ENCODE peak calls at places on chromosomes 4 and X, in four cellular contexts. V, G, W and I are unnamed samples. For H3K36me3, the result is how much of the 10 kb centered on the place peaks cover.

GRCh38 chr4:173883821-173884220 is 353.8 kb upstream of the HAND2 start:
- DNase-seq in V (no peak), G (no peak), W (no peak), I (no peak)

GRCh38 chrX:119025900-119026299 is 46.9 kb upstream of the CT47C1 start:
- DNase-seq in V (no peak), G (no peak), W (no peak), I (no peak)

GRCh38 chrX:120457766-120458180 is 11.3 kb downstream of the LAMP2 start:
- DNase-seq in V (peak), G (no peak), W (no peak), I (no peak)

GRCh38 chr4:184102488-184102887 is 115.2 kb downstream of the ENPP6 start:
- DNase-seq in V (no peak), G (no peak), W (no peak), I (no peak)

GRCh38 chrX:53356186-53356585 is 66.3 kb downstream of the SMC1A start:
- DNase-seq in V (no peak), G (no peak), W (no peak), I (no peak)

GRCh38 chr4:128573781-128574508 is 235.6 kb upstream of the JADE1 start:
- DNase-seq in V (no peak), G (no peak), W (no peak), I (no peak)

GRCh38 chrX:130079824-130080406 is 30.4 kb downstream of the ELF4 start:
- DNase-seq in V (no peak), G (peak), W (peak), I (peak)

GRCh38 chr4:111937368-111937767 is 207.9 kb upstream of the FAM241A start:
- DNase-seq in V (no peak), G (no peak), W (no peak), I (no peak)

GRCh38 chrX:8201896-8202331 is 30.8 kb upstream of the VCX2 start:
- DNase-seq in V (no peak), G (no peak), W (no peak), I (no peak)

GRCh38 chr4:158036998-158037397 is 135.8 kb downstream of the GASK1B start:
- DNase-seq in V (no peak), G (no peak), W (no peak), I (no peak)

GRCh38 chr4:38160487-38161207 is 200.4 kb downstream of the PTTG2 start:
- DNase-seq in V (peak), G (peak), W (peak), I (no peak)

GRCh38 chr4:102525099-102525498 is 23.9 kb downstream of the NFKB1 start:
- DNase-seq in V (no peak), G (no peak), W (no peak), I (no peak)

GRCh38 chrX:9816094-9816700 is 30.0 kb downstream of the SHROOM2 start:
- DNase-seq in V (no peak), G (no peak), W (no peak), I (no peak)

GRCh38 chr4:81290818-81291217 is 75.8 kb upstream of the PRKG2 start:
- DNase-seq in V (no peak), G (no peak), W (no peak), I (no peak)

GRCh38 chr4:120018786-120019185 is 47.9 kb downstream of the MAD2L1 start:
- DNase-seq in V (no peak), G (no peak), W (no peak), I (no peak)

GRCh38 chrX:14819766-14820165 is 53.1 kb downstream of the FANCB start:
- DNase-seq in V (no peak), G (no peak), W (no peak), I (no peak)

GRCh38 chrX:154469114-154469513 is 10.0 kb downstream of the LAGE3 start:
- DNase-seq in V (no peak), G (no peak), W (no peak), I (no peak)

GRCh38 chr4:85165808-85166207 is 199.3 kb upstream of the WDFY3 start:
- DNase-seq in V (no peak), G (peak), W (no peak), I (no peak)

GRCh38 chr4:27176400-27176799 is 315.8 kb downstream of the STIM2 start:
- DNase-seq in V (no peak), G (peak), W (no peak), I (no peak)

GRCh38 chr4:182695842-182696241 is 221.3 kb downstream of the DCTD start:
- DNase-seq in V (no peak), G (no peak), W (no peak), I (no peak)

GRCh38 chrX:17595456-17596035 is 141.7 kb upstream of the SCML1 start:
- DNase-seq in V (no peak), G (no peak), W (no peak), I (no peak)

GRCh38 chrX:122094611-122095010 is 1047.2 kb downstream of the GLUD2 start:
- DNase-seq in V (no peak), G (no peak), W (no peak), I (no peak)

GRCh38 chrX:77731821-77732419 is 54.1 kb downstream of the ATRX start:
- DNase-seq in V (no peak), G (no peak), W (no peak), I (no peak)

GRCh38 chrX:110034036-110034435 is 31.1 kb downstream of the TMEM164 start:
- DNase-seq in V (no peak), G (no peak), W (no peak), I (no peak)

GRCh38 chrX:17567821-17568220 is 169.5 kb upstream of the SCML1 start:
- DNase-seq in V (no peak), G (no peak), W (no peak), I (no peak)

GRCh38 chrX:150759568-150760416 is 66.6 kb downstream of the MTMR1 start:
- DNase-seq in V (no peak), G (no peak), W (no peak), I (no peak)

GRCh38 chrX:16868920-16869319 is 1.2 kb downstream of the RBBP7 start:
- DNase-seq in V (no peak), G (no peak), W (no peak), I (no peak)

GRCh38 chr4:89197920-89198319 is 86.6 kb downstream of the TIGD2 start:
- DNase-seq in V (no peak), G (no peak), W (no peak), I (no peak)

GRCh38 chrX:114717921-114718320 is 134.0 kb downstream of the HTR2C start:
- DNase-seq in V (no peak), G (no peak), W (no peak), I (no peak)

GRCh38 chrX:386239-386767 is 404 bp downstream of the PPP2R3B start:
- DNase-seq in V (no peak), G (no peak), W (no peak), I (no peak)

GRCh38 chr4:36763814-36764213 is 480.7 kb upstream of the NWD2 start:
- DNase-seq in V (no peak), G (no peak), W (no peak), I (no peak)
- H3K36me3 ChIP-seq in V (under half), G (under half), W (under half), I (under half)

GRCh38 chrX:49071877-49072711 is 1.7 kb downstream of the PRAF2 start:
- DNase-seq in V (no peak), G (peak), W (peak), I (peak)
- H3K4me3 ChIP-seq in V (no peak), G (peak), W (peak), I (peak)

GRCh38 chr4:11908205-11908604 is 479.5 kb upstream of the HS3ST1 start:
- DNase-seq in V (no peak), G (no peak), W (no peak), I (no peak)
- TF ChIP-seq POLR2AphosphoS5 in V (no peak), G (no peak), W (no peak), I (no peak)

DNA sequence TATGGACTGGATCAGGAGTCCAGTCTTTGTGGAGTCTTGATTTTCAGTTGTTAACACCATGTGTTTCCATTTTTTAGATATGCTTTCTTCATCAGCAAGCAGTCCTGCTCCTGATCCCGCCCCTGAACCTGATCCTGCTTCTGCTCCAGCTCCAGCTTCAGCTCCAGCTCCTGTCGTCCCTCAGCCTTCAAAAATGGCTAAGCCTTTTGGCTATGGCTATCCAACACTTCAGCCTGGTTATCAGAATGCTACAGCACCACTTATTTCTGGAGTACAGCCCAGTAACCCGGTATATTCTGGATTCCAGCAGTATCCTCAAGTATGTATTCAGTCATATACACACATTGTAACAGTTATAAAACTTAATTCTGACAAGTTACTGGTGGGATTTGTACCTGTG is 60.9 kb downstream of the SEC24B start:
- DNase-seq in V (no peak), G (no peak), W (no peak), I (no peak)
- H3K36me3 ChIP-seq in V (under half), G (under half), W (under half), I (under half)

GRCh38 chr4:8201341-8201781 is 2.3 kb downstream of the SH3TC1 start:
- DNase-seq in V (peak), G (peak), W (no peak), I (no peak)
- H3K4me3 ChIP-seq in V (peak), G (peak), W (no peak), I (peak)

DNA sequence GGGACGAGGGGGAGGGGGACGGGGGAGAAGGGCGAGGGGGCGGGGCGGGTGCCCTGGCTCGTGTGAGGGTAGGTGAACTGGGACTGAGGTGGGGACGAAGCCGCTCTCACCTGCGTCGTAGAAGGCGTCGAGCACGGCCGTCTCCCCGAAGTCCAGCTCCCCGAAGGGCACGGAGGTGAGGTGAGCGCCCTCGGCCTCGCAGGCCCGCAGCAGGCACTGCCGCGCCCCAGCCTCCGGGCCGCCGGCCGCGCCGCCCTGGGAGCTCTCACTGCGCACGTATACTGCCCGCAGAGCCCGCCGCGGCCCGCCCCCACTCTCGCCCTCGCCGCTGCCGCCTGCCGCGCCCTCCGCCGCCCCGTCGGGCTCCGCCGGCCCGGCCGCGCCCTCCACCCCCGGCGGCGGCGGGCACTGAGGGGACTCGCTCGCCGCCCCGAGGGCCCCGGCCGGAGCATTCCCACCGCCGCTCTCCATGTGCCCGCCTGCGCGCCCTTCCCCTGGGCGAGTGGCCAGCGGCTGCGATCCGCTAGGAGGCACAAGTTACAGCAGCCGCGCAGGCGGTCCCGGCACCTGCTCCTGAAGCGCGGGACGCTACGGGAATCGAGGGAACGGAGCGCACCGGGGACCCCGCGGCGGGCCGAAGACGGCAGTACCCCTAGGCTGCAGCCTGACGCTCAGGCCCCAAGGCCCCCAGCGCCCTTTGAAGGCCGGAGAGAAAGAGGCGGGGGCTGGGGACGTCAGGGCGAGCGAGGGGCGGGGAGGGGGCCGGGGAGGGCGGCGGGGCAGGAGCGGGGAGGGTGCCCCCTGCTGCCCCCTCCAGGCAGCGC is at the start of gene MAP3K15:
- DNase-seq in V (no peak), G (peak), W (no peak), I (no peak)
- TF ChIP-seq POLR2AphosphoS5 in V (no peak), G (no peak), W (no peak), I (no peak)

GRCh38 chrX:74277846-74278245 is 26.1 kb upstream of the ZCCHC13 start:
- DNase-seq in V (no peak), G (no peak), W (no peak), I (no peak)

GRCh38 chrX:74272230-74272629 is 31.8 kb upstream of the ZCCHC13 start:
- DNase-seq in V (no peak), G (no peak), W (no peak), I (no peak)

GRCh38 chrX:74280759-74281158 is 23.2 kb upstream of the ZCCHC13 start:
- DNase-seq in V (no peak), G (no peak), W (no peak), I (no peak)

DNA sequence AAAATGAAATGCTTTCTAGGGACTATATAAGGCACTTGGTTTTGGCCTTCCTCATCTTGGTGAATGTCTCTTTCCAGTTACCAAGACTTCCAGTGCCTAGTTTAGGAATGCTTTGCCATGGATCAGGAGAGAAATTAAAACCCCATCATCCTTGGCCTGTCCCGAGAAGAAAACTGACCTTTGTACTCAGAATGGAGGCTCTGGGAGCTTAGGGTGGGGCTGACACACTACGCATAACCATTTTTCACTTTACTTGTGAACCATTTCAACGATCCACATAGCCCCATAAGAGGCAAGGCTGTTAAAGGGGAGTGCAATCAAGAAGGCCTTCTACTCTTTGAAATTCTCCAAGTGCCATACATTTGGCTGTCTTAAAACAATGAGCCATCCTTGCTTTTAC is 26.7 kb upstream of the ZCCHC13 start:
- DNase-seq in V (no peak), G (no peak), W (no peak), I (no peak)
- H3K36me3 ChIP-seq in V (under half), G (under half), W (under half), I (under half)

GRCh38 chr4:2362286-2363055 is 56.0 kb downstream of the ZFYVE28 start:
- DNase-seq in V (no peak), G (no peak), W (peak), I (peak)

GRCh38 chr4:2363056-2363719 is 55.3 kb downstream of the ZFYVE28 start:
- DNase-seq in V (no peak), G (no peak), W (peak), I (no peak)

GRCh38 chr4:2364654-2365053 is 53.8 kb downstream of the ZFYVE28 start:
- DNase-seq in V (no peak), G (peak), W (peak), I (peak)

GRCh38 chr4:2365054-2365912 is 53.2 kb downstream of the ZFYVE28 start:
- DNase-seq in V (no peak), G (no peak), W (peak), I (peak)

DNA sequence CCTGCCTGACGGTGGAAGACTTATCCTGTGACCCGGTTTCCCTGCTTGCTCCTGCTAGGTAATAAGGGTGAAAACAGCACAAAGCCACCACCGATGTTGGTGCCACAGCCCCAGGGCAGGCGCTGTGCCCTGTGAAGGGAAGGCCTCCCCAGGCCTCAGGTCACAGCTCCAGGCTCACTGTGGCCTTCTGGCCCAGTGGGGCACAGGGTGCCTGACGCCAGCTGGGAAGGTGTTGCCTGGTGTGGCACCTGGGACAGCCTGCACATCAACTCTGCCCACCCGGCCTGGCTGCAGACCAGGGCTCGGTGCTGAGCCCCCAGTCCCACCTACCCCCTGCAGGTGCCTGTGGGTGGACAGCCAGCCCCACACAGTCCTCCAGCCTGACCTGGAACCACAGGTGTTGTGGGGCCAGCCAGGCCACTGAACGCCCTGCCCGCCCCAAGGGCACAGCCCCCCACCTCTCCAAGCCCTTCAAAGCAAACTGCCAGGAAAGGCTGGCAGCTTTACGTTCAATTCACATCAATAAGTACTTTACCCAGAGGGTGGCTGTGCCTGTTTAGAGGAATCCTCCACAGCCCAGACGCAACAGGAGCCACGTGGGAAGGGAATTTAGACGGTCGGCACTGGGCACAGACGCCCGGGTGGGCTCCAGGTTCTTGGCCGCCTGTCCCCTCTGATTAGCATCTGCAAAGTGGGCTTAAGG is 54.3 kb downstream of the ZFYVE28 start:
- DNase-seq in V (no peak), G (no peak), W (peak), I (no peak)
- H3K4me3 ChIP-seq in V (no peak), G (peak), W (peak), I (peak)